ENCODE peak calls at places on chromosomes 3 and 15, in nine cellular contexts. One of them, this sample, is unnamed.

GRCh38 chr3:69197922-69198540 is 75.6 kb upstream of the LMOD3 start:
- DNase-seq in GM20000: no peak
- DNase-seq in GM13976: no peak
- DNase-seq in WTC11: no peak
- DNase-seq in AG09309: no peak
- DNase-seq in uterus: no peak
- DNase-seq in CD8-positive, alpha-beta T cell: peak
- DNase-seq in lower leg skin: no peak
- DNase-seq in AG10803: no peak
- DNase-seq in this sample: no peak

GRCh38 chr15:38699633-38700230 is 135.1 kb upstream of the RASGRP1 start:
- DNase-seq in AG10803: peak
- DNase-seq in AG09309: no peak
- DNase-seq in GM20000: peak
- DNase-seq in CD8-positive, alpha-beta T cell: peak
- DNase-seq in uterus: peak
- DNase-seq in GM13976: peak
- DNase-seq in WTC11: peak
- DNase-seq in lower leg skin: peak
- DNase-seq in this sample: no peak

GRCh38 chr15:80163897-80164296 is 11.1 kb downstream of the FAH start:
- DNase-seq in AG10803: no peak
- DNase-seq in AG09309: no peak
- DNase-seq in WTC11: no peak
- DNase-seq in GM13976: no peak
- DNase-seq in GM20000: no peak
- DNase-seq in CD8-positive, alpha-beta T cell: no peak
- DNase-seq in uterus: no peak
- DNase-seq in lower leg skin: no peak
- DNase-seq in this sample: no peak

GRCh38 chr3:31581660-31582059 is 48.9 kb downstream of the STT3B start:
- DNase-seq in GM13976: no peak
- DNase-seq in CD8-positive, alpha-beta T cell: no peak
- DNase-seq in uterus: no peak
- DNase-seq in lower leg skin: no peak
- DNase-seq in GM20000: no peak
- DNase-seq in AG10803: peak
- DNase-seq in AG09309: no peak
- DNase-seq in WTC11: no peak
- DNase-seq in this sample: no peak

GRCh38 chr3:31918179-31919165 is 62.6 kb downstream of the OSBPL10 start:
- DNase-seq in AG10803: no peak
- DNase-seq in uterus: no peak
- DNase-seq in GM13976: peak
- DNase-seq in GM20000: peak
- DNase-seq in CD8-positive, alpha-beta T cell: no peak
- DNase-seq in AG09309: no peak
- DNase-seq in lower leg skin: no peak
- DNase-seq in WTC11: no peak
- DNase-seq in this sample: no peak

GRCh38 chr15:57353317-57353804 is 22.9 kb upstream of the CGNL1 start:
- DNase-seq in GM13976: no peak
- DNase-seq in lower leg skin: no peak
- DNase-seq in AG10803: no peak
- DNase-seq in GM20000: no peak
- DNase-seq in CD8-positive, alpha-beta T cell: no peak
- DNase-seq in AG09309: no peak
- DNase-seq in WTC11: no peak
- DNase-seq in uterus: no peak
- DNase-seq in this sample: no peak

GRCh38 chr15:45457641-45458539 is 64.7 kb downstream of the SLC30A4 start:
- DNase-seq in uterus: peak
- DNase-seq in WTC11: peak
- DNase-seq in GM13976: peak
- DNase-seq in CD8-positive, alpha-beta T cell: peak
- DNase-seq in GM20000: peak
- DNase-seq in AG10803: peak
- DNase-seq in AG09309: peak
- DNase-seq in lower leg skin: peak
- DNase-seq in this sample: peak

GRCh38 chr3:46406440-46406785 is 453 bp downstream of the CCR5AS start:
- DNase-seq in lower leg skin: no peak
- DNase-seq in uterus: no peak
- DNase-seq in GM20000: no peak
- DNase-seq in CD8-positive, alpha-beta T cell: no peak
- DNase-seq in AG09309: no peak
- DNase-seq in GM13976: no peak
- DNase-seq in WTC11: no peak
- DNase-seq in AG10803: no peak
- DNase-seq in this sample: peak

GRCh38 chr3:190003730-190004129 is 117.0 kb downstream of the P3H2 start:
- DNase-seq in WTC11: no peak
- DNase-seq in lower leg skin: no peak
- DNase-seq in AG09309: peak
- DNase-seq in GM20000: no peak
- DNase-seq in CD8-positive, alpha-beta T cell: no peak
- DNase-seq in GM13976: no peak
- DNase-seq in uterus: no peak
- DNase-seq in AG10803: peak
- DNase-seq in this sample: no peak

GRCh38 chr15:80173022-80173759 is 20.4 kb downstream of the FAH start:
- DNase-seq in GM13976: peak
- DNase-seq in GM20000: peak
- DNase-seq in uterus: peak
- DNase-seq in AG09309: no peak
- DNase-seq in WTC11: peak
- DNase-seq in lower leg skin: peak
- DNase-seq in CD8-positive, alpha-beta T cell: peak
- DNase-seq in AG10803: peak
- DNase-seq in this sample: peak

GRCh38 chr3:136195258-136196063 is 674 bp downstream of the MSL2 start:
- DNase-seq in AG09309: no peak
- DNase-seq in WTC11: peak
- DNase-seq in GM20000: peak
- DNase-seq in uterus: peak
- DNase-seq in AG10803: peak
- DNase-seq in GM13976: peak
- DNase-seq in lower leg skin: peak
- DNase-seq in CD8-positive, alpha-beta T cell: peak
- DNase-seq in this sample: peak

GRCh38 chr3:158770254-158771017 is 31.4 kb upstream of the MFSD1 start:
- DNase-seq in uterus: no peak
- DNase-seq in GM13976: no peak
- DNase-seq in lower leg skin: no peak
- DNase-seq in CD8-positive, alpha-beta T cell: no peak
- DNase-seq in WTC11: no peak
- DNase-seq in GM20000: no peak
- DNase-seq in AG09309: no peak
- DNase-seq in AG10803: peak
- DNase-seq in this sample: no peak

DNA sequence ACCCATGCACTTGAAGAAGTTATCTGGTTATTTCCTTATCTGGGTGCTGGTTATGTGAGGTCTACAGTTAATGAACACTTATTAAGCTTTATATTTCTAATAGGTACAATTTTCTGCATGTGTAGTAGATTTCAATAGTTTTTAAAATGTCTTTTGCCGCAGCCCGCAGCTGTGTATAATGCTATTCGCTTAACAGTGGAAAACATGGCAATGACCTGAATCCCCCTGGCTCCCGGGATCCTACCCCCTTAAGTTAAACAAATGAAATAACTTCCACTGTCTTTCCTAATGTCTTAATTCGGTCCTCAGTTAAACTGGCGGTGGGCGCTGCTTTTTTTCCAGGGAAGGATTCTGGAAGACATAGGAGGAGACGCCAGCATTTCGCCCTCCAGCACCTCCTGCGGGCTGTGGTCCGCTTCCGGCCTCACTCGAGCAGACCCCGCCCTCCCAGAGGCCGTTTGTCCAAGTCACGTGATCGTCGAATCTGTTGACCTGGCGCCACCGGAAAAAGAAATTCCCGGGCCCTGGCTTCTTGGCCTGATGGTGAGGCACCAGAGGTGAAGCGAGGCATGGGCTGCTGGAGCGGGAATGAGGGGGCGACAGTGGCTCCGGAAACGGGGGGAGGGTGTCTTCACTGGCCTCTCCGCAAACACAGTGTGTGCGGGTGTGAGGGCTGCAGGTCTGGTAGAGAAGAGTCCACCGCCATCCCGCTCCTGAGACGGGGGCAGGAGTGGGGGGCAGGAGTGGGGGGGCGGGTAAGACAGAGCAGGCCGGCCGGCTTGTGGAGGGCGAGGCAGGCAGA is 45.6 kb upstream of the CSPG4 start:
- DNase-seq in GM13976: peak
- DNase-seq in AG09309: peak
- DNase-seq in WTC11: peak
- DNase-seq in AG10803: peak
- DNase-seq in GM20000: peak
- DNase-seq in lower leg skin: peak
- DNase-seq in uterus: peak
- DNase-seq in CD8-positive, alpha-beta T cell: no peak
- DNase-seq in this sample: peak
- TF ChIP-seq CTCF in GM13976: peak
- TF ChIP-seq CTCF in AG09309: peak
- TF ChIP-seq CTCF in WTC11: no peak
- TF ChIP-seq CTCF in AG10803: peak
- TF ChIP-seq CTCF in GM20000: no peak
- TF ChIP-seq CTCF in lower leg skin: no peak
- TF ChIP-seq CTCF in uterus: peak
- TF ChIP-seq CTCF in CD8-positive, alpha-beta T cell: no peak
- TF ChIP-seq CTCF in this sample: peak

DNA sequence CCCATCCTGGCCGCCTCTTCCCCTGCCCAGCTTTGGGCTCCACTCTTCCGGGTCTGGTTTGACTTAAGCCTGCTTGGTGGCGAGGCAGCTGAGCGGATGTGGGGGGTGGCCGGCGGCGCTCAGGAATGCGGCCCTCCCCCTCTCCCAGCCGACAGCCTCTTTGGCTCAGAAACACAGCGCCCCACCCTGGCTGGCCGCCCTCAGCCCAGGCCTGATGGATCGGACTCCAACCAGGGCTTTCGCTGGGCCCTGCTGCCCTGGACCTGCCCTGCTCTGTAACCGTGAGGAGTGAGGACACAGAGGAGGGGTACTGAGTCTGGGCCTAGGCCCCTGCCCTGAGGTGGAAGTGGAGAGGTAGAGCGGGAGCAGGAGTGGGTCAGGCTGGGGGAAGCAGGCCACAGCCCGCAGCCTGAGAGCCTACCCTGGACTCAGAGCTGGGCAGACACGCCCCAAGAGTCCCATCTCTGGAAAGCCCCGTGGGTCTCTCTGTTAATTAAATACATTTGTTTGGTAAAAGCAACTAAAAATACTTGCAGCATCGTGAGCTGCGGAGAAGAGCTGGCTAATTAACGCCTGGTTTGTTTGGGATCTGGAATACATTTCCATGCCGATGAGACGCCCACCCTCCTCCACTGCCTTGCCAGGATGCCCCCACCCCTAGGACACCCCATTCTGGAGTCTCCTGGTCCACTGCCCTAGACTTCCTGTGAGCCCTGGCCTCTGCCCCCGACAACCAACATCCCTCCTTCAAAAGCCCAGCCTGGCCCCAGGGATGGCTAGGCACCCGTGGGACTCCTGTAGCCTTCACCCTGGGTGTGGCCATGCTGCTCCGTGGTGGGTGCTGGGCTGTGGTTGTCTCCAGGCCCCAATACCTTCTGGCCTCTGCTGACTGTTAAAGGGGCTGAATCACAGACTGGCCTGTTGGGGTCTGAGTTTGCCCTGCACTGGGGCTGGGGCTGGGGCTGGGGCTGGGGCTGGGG is 19.6 kb downstream of the PLXNA1 start:
- DNase-seq in AG09309: peak
- DNase-seq in CD8-positive, alpha-beta T cell: no peak
- DNase-seq in lower leg skin: peak
- DNase-seq in AG10803: peak
- DNase-seq in uterus: peak
- DNase-seq in WTC11: peak
- DNase-seq in GM13976: no peak
- DNase-seq in GM20000: peak
- DNase-seq in this sample: no peak
- TF ChIP-seq CTCF in AG09309: peak
- TF ChIP-seq CTCF in CD8-positive, alpha-beta T cell: no peak
- TF ChIP-seq CTCF in lower leg skin: no peak
- TF ChIP-seq CTCF in AG10803: peak
- TF ChIP-seq CTCF in uterus: peak
- TF ChIP-seq CTCF in WTC11: no peak
- TF ChIP-seq CTCF in GM13976: no peak
- TF ChIP-seq CTCF in GM20000: no peak
- TF ChIP-seq CTCF in this sample: no peak

GRCh38 chr3:50978991-50979667 is 304.4 kb downstream of the DOCK3 start:
- DNase-seq in lower leg skin: no peak
- DNase-seq in AG10803: no peak
- DNase-seq in GM13976: no peak
- DNase-seq in WTC11: peak
- DNase-seq in CD8-positive, alpha-beta T cell: no peak
- DNase-seq in uterus: no peak
- DNase-seq in GM20000: no peak
- DNase-seq in AG09309: no peak
- DNase-seq in this sample: no peak
- TF ChIP-seq CTCF in lower leg skin: no peak
- TF ChIP-seq CTCF in AG10803: no peak
- TF ChIP-seq CTCF in GM13976: no peak
- TF ChIP-seq CTCF in WTC11: no peak
- TF ChIP-seq CTCF in CD8-positive, alpha-beta T cell: no peak
- TF ChIP-seq CTCF in uterus: no peak
- TF ChIP-seq CTCF in GM20000: no peak
- TF ChIP-seq CTCF in AG09309: no peak
- TF ChIP-seq CTCF in this sample: no peak

GRCh38 chr3:86772699-86773098 is 218.2 kb downstream of the VGLL3 start:
- DNase-seq in GM13976: no peak
- DNase-seq in AG09309: no peak
- DNase-seq in WTC11: no peak
- DNase-seq in AG10803: no peak
- DNase-seq in lower leg skin: no peak
- DNase-seq in uterus: no peak
- DNase-seq in CD8-positive, alpha-beta T cell: no peak
- DNase-seq in GM20000: no peak
- DNase-seq in this sample: no peak

GRCh38 chr3:86771741-86772512 is 219.0 kb downstream of the VGLL3 start:
- DNase-seq in AG09309: no peak
- DNase-seq in GM20000: no peak
- DNase-seq in CD8-positive, alpha-beta T cell: no peak
- DNase-seq in AG10803: no peak
- DNase-seq in lower leg skin: no peak
- DNase-seq in GM13976: no peak
- DNase-seq in WTC11: no peak
- DNase-seq in uterus: no peak
- DNase-seq in this sample: no peak

DNA sequence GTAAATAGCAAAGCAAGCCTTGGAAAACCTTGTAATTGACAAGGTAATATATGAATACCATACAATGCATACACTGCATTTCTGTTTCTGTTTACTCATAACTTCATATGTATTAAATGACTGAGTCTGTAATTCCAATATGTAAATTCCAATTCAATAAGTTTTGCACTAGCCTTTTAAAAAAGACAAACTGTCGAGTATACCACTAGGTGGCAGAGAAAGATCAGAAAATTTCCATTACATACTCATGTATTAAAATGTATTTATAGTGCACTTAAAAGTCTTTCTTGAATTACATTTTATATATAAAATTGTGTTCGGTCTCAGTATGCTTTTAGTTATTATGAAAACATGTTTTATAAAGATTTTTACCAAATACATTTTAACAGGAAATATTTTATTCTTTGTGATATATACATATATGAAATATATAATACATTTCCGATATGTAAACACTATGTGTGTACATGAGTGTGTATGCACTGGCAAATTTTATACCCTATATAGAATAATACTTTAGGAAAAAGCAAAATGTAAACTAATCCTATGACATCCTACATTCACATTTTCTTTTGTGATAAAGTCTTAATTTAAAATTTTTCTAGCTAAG is 216.8 kb downstream of the VGLL3 start:
- DNase-seq in GM20000: no peak
- DNase-seq in AG09309: no peak
- DNase-seq in AG10803: peak
- DNase-seq in WTC11: no peak
- DNase-seq in lower leg skin: no peak
- DNase-seq in GM13976: peak
- DNase-seq in uterus: no peak
- DNase-seq in CD8-positive, alpha-beta T cell: no peak
- DNase-seq in this sample: no peak
- TF ChIP-seq CTCF in GM20000: peak
- TF ChIP-seq CTCF in AG09309: peak
- TF ChIP-seq CTCF in AG10803: peak
- TF ChIP-seq CTCF in WTC11: peak
- TF ChIP-seq CTCF in lower leg skin: no peak
- TF ChIP-seq CTCF in GM13976: no peak
- TF ChIP-seq CTCF in uterus: peak
- TF ChIP-seq CTCF in CD8-positive, alpha-beta T cell: no peak
- TF ChIP-seq CTCF in this sample: peak